ENCODE peak calls at places on chromosomes 1 and 21, in six cellular contexts. A is amniotic stem cell; K is activated CD4-positive, CD25-positive, alpha-beta regulatory T cell treated with anti-CD3 and anti-CD28 coated beads, Interleukin-2, amount 50 U/mL, for 72 hours; W is stimulated activated naive CD8-positive, alpha-beta T cell treated with anti-CD3 and anti-CD28 coated beads, Interleukin-15, amount 100 ng/mL, for 72 hours; B is T-helper 9 cell; S is GM03348. G is an unnamed sample.

GRCh38 chr1:10606070-10606469 is 131.3 kb downstream of the PEX14 start:
- DNase-seq in A (no peak), K (no peak), W (no peak), B (no peak), S (no peak), G (no peak)

GRCh38 chr21:31731112-31731801 is 661 bp downstream of the SCAF4 start:
- DNase-seq in A (no peak), K (peak), W (peak), B (peak), S (peak), G (peak)

GRCh38 chr1:154861607-154862094 is 8.4 kb downstream of the KCNN3 start:
- DNase-seq in A (no peak), K (no peak), W (no peak), B (no peak), S (peak), G (peak)

GRCh38 chr1:244191581-244191980 is 140.5 kb downstream of the ZBTB18 start:
- DNase-seq in A (no peak), K (no peak), W (no peak), B (no peak), S (no peak), G (no peak)

GRCh38 chr1:186643600-186643999 is 36.6 kb downstream of the PTGS2 start:
- DNase-seq in A (peak), K (no peak), W (no peak), B (no peak), S (peak), G (peak)

GRCh38 chr1:184953600-184954219 is 20.6 kb downstream of the NIBAN1 start:
- DNase-seq in A (no peak), K (no peak), W (no peak), B (no peak), S (peak), G (peak)

GRCh38 chr1:32972814-32973428 is 8.3 kb upstream of the RNF19B start:
- DNase-seq in A (no peak), K (no peak), W (no peak), B (no peak), S (peak), G (no peak)

GRCh38 chr1:224592636-224593579 is 23.2 kb upstream of the CNIH3 start:
- DNase-seq in A (no peak), K (no peak), W (no peak), B (no peak), S (peak), G (peak)

GRCh38 chr1:24166988-24167387 is 20.1 kb downstream of the IFNLR1 start:
- DNase-seq in A (no peak), K (no peak), W (no peak), B (no peak), S (no peak), G (no peak)

GRCh38 chr1:10251325-10252103 is 41.1 kb downstream of the KIF1B start:
- DNase-seq in A (no peak), K (no peak), W (no peak), B (no peak), S (peak), G (peak)

G was measured in AG10803.